ENCODE peak calls at places on chromosome 21, in ten cellular contexts. B is left ventricle myocardium inferior, R is IMR-90, G is mesothelial cell of epicardium, F is RWPE2, I is epithelial cell of proximal tubule, U is neural progenitor cell, O is psoas muscle, J is endodermal cell, K is AG09319. E is an unnamed sample.
A peak's percentile ranks its signal among the peaks of the same experiment; 100 is the strongest.

GRCh38 chr21:16992448-16992847 is 520.4 kb upstream of the CXADR start:
- DNase-seq in I (no peak), R (no peak), O (no peak), F (no peak), K (no peak), B (no peak), G (no peak), U (no peak), J (peak; percentile 49), E (no peak)

GRCh38 chr21:33899199-33899598 is 16.4 kb downstream of the ATP5PO start:
- DNase-seq in I (no peak), U (no peak), J (no peak), O (no peak), G (no peak), B (no peak), F (no peak), K (no peak), R (peak; percentile 48), E (no peak)

GRCh38 chr21:33821580-33822322 is 93.9 kb downstream of the ATP5PO start:
- DNase-seq in B (no peak), K (no peak), O (no peak), G (no peak), R (no peak), U (no peak), J (no peak), I (no peak), F (no peak), E (no peak)

GRCh38 chr21:32406405-32406804 is 6.1 kb upstream of the EVA1C start:
- DNase-seq in G (no peak), I (no peak), F (no peak), R (no peak), O (no peak), U (no peak), J (no peak), K (no peak), B (no peak), E (no peak)

GRCh38 chr21:27326293-27326692 is 359.4 kb upstream of the ADAMTS5 start:
- DNase-seq in I (no peak), R (no peak), B (no peak), K (no peak), U (no peak), F (no peak), G (no peak), J (no peak), O (no peak), E (no peak)

GRCh38 chr21:34845521-34846213 is 176.9 kb downstream of the CLIC6 start:
- DNase-seq in I (peak; percentile 30), F (no peak), J (peak; percentile 23), G (no peak), U (no peak), R (peak; percentile 90), K (no peak), B (no peak), O (no peak), E (no peak)

GRCh38 chr21:43812957-43813730 is 23.8 kb downstream of the RRP1 start:
- DNase-seq in G (no peak), R (no peak), F (no peak), K (no peak), U (no peak), B (no peak), O (no peak), I (no peak), J (no peak), E (no peak)

GRCh38 chr21:33642896-33643657 is 776 bp downstream of the ITSN1 start:
- DNase-seq in F (no peak), O (peak; percentile 60), J (peak; percentile 77), G (peak; percentile 29), B (peak; percentile 42), K (no peak), I (no peak), U (peak; percentile 60), R (peak; percentile 36), E (peak; percentile 72)

GRCh38 chr21:40118527-40118926 is 251.3 kb downstream of the PCP4 start:
- DNase-seq in J (no peak), G (no peak), R (no peak), U (no peak), O (no peak), B (no peak), F (no peak), K (no peak), I (no peak), E (no peak)

GRCh38 chr21:43716376-43717165 is 2.4 kb upstream of the PDXK start:
- DNase-seq in B (no peak), G (no peak), J (no peak), R (peak; percentile 36), O (peak; percentile 44), F (no peak), I (no peak), K (no peak), U (no peak), E (no peak)

GRCh38 chr21:41956926-41957729 is 3.3 kb upstream of the C2CD2 start:
- DNase-seq in F (no peak), R (peak; percentile 93), J (peak; percentile 51), K (no peak), I (peak; percentile 45), G (no peak), B (no peak), U (no peak), O (no peak), E (no peak)

GRCh38 chr21:41958886-41959563 is 5.2 kb upstream of the C2CD2 start:
- DNase-seq in B (no peak), I (no peak), R (no peak), G (no peak), U (no peak), J (peak; percentile 39), F (peak; percentile 85), O (peak; percentile 69), K (no peak), E (no peak)

GRCh38 chr21:41960386-41960785 is 6.6 kb upstream of the C2CD2 start:
- DNase-seq in B (no peak), R (no peak), K (no peak), I (no peak), G (no peak), J (peak; percentile 43), O (no peak), F (no peak), U (no peak), E (no peak)

GRCh38 chr21:41955516-41955915 is 1.7 kb upstream of the C2CD2 start:
- DNase-seq in I (no peak), B (no peak), F (no peak), U (no peak), K (no peak), G (no peak), J (no peak), R (no peak), O (no peak), E (no peak)

DNA sequence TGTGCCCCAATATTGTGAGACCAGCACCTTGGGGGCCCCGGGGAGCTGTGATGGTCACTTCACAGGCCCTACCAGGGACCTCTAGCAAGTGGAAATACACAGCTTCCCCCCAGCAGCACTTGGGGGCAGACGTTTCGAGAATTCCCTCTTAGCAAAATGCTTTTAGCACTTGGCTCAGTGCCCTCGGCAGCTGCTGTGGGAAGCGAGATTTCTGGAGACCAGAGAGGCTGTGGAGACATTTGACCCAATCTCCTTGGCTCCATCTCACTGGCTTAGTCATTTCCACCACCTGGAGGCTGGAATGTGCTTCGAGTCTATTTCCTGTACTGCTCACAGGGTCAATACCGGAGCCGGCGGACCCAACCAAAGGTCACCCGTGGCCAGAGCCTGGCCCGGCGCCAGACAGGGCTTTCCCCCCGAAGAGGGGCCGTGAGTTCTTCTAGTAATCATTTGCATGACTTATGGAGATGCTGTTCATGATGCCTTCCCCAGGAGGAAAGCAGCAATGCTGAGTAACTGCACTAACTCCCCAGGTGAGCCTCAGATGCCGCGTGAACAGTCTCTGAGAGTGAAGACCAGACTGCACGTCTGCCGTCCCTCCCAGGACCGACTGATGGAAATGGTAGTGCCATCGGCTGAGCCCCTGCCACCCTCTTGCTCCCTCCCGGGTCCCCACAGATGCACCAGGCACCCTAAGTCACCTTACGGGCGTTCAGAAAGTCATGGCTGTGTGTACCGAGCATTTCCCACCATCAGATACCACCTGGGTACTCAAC is 4.4 kb upstream of the C2CD2 start:
- DNase-seq in U (no peak), R (peak; percentile 98), O (peak; percentile 82), G (no peak), I (peak; percentile 74), K (peak; percentile 49), J (peak; percentile 74), B (peak; percentile 75), F (no peak), E (no peak)
- TF ChIP-seq CTCF in U (no peak), R (peak; percentile 58), O (peak; percentile 35), G (peak; percentile 21), I (peak; percentile 64), K (peak; percentile 31), J (peak; percentile 55), B (peak; percentile 56), F (peak; percentile 46), E (no peak)

GRCh38 chr21:45535341-45536081 is 6.7 kb downstream of the SLC19A1 start:
- DNase-seq in J (peak; percentile 51), O (peak; percentile 48), R (no peak), B (peak; percentile 24), K (no peak), U (no peak), G (peak; percentile 10), I (no peak), F (peak; percentile 60), E (peak; percentile 66)
- TF ChIP-seq CTCF in J (no peak), O (no peak), R (no peak), B (no peak), K (no peak), U (no peak), G (no peak), I (no peak), F (no peak), E (no peak)

GRCh38 chr21:36966066-36966845 is at the start of gene HLCS:
- DNase-seq in I (no peak), O (peak; percentile 81), R (peak; percentile 36), F (no peak), U (peak; percentile 87), J (peak; percentile 89), G (peak; percentile 54), B (peak; percentile 71), K (no peak), E (peak; percentile 78)
- TF ChIP-seq CTCF in I (no peak), O (peak; percentile 34), R (peak; percentile 36), F (peak; percentile 44), U (peak; percentile 36), J (peak; percentile 57), G (no peak), B (peak; percentile 41), K (peak; percentile 1), E (peak; percentile 41)

GRCh38 chr21:45126983-45127382 is 52.6 kb downstream of the ADARB1 start:
- DNase-seq in O (no peak), K (no peak), G (no peak), B (no peak), J (no peak), F (no peak), U (no peak), I (no peak), R (no peak), E (no peak)

GRCh38 chr21:45130324-45130774 is 56.0 kb downstream of the ADARB1 start:
- DNase-seq in B (no peak), F (no peak), K (no peak), I (no peak), U (no peak), R (peak; percentile 84), J (no peak), G (no peak), O (no peak), E (no peak)

GRCh38 chr21:45129231-45129923 is 55.0 kb downstream of the ADARB1 start:
- DNase-seq in F (peak; percentile 88), I (no peak), U (no peak), R (peak; percentile 41), G (no peak), B (peak; percentile 53), J (no peak), O (peak; percentile 75), K (no peak), E (no peak)

GRCh38 chr21:45127937-45128336 is 53.6 kb downstream of the ADARB1 start:
- DNase-seq in O (no peak), K (no peak), F (no peak), U (no peak), J (no peak), G (no peak), I (no peak), B (no peak), R (no peak), E (no peak)

GRCh38 chr21:45128613-45129226 is 54.3 kb downstream of the ADARB1 start:
- DNase-seq in U (peak; percentile 81), K (peak; percentile 62), I (no peak), G (no peak), O (peak; percentile 89), R (peak; percentile 76), J (peak; percentile 87), F (no peak), B (peak; percentile 76), E (no peak)
- TF ChIP-seq CTCF in U (peak; percentile 92), K (peak; percentile 93), I (peak; percentile 99), G (peak; percentile 36), O (peak; percentile 95), R (peak; percentile 89), J (peak; percentile 93), F (peak; percentile 94), B (peak; percentile 90), E (peak; percentile 81)